ENCODE peak calls at places on chromosome 5, in four cellular contexts. G, O, M and N are unnamed samples.

GRCh38 chr5:178120661-178121357 is 7.5 kb downstream of the N4BP3 start:
- DNase-seq in O (peak), G (peak), M (peak), N (peak)

GRCh38 chr5:77180167-77181081 is 30.1 kb upstream of the PDE8B start:
- DNase-seq in G (peak), O (no peak), M (peak), N (peak)

GRCh38 chr5:101897914-101898313 is 398.2 kb downstream of the SLCO4C1 start:
- DNase-seq in M (no peak), G (no peak), O (no peak), N (no peak)

GRCh38 chr5:16936150-16937022 is at the start of gene MYO10:
- DNase-seq in O (no peak), M (peak), G (peak), N (peak)

GRCh38 chr5:40736103-40736875 is 19.5 kb downstream of the TTC33 start:
- DNase-seq in G (no peak), O (peak), M (no peak), N (no peak)

GRCh38 chr5:150320048-150320555 is 17.4 kb upstream of the ARSI start:
- DNase-seq in G (peak), M (no peak), O (no peak), N (no peak)

GRCh38 chr5:54573783-54574485 is 56.4 kb downstream of the SNX18 start:
- DNase-seq in M (no peak), G (no peak), O (no peak), N (no peak)

GRCh38 chr5:36573441-36573840 is 33.0 kb upstream of the SLC1A3 start:
- DNase-seq in O (no peak), M (no peak), G (no peak), N (no peak)

GRCh38 chr5:32668552-32668951 is 42.6 kb upstream of the NPR3 start:
- DNase-seq in M (no peak), G (no peak), O (no peak), N (no peak)

GRCh38 chr5:170745481-170746061 is 38.0 kb upstream of the GABRP start:
- DNase-seq in M (no peak), O (no peak), G (no peak), N (no peak)

GRCh38 chr5:106258591-106259125 is 1412.1 kb downstream of the EFNA5 start:
- DNase-seq in G (no peak), O (no peak), M (no peak), N (no peak)

GRCh38 chr5:144880513-144880912 is 709.8 kb downstream of the KCTD16 start:
- DNase-seq in G (no peak), M (no peak), O (no peak), N (no peak)

GRCh38 chr5:17221843-17222614 is 4.6 kb downstream of the BASP1 start:
- DNase-seq in O (no peak), M (no peak), G (no peak), N (no peak)

GRCh38 chr5:132298305-132298704 is 4.1 kb downstream of the SLC22A4 start:
- DNase-seq in O (no peak), G (no peak), M (no peak), N (no peak)

GRCh38 chr5:139037732-139038131 is 160.4 kb downstream of the SIL1 start:
- DNase-seq in M (no peak), O (no peak), G (no peak), N (no peak)

GRCh38 chr5:135600141-135600570 is 21.4 kb upstream of the CXCL14 start:
- DNase-seq in M (no peak), O (no peak), G (no peak), N (no peak)

GRCh38 chr5:178474562-178475184 is 115.5 kb downstream of the COL23A1 start:
- DNase-seq in M (peak), O (no peak), G (no peak), N (no peak)

GRCh38 chr5:27026059-27026458 is 12.3 kb downstream of the CDH9 start:
- DNase-seq in G (no peak), O (no peak), M (no peak), N (no peak)

GRCh38 chr5:175464414-175465233 is 13.7 kb upstream of the SFXN1 start:
- DNase-seq in O (peak), G (peak), M (peak), N (no peak)

GRCh38 chr5:52859619-52860018 is 71.9 kb downstream of the ITGA1 start:
- DNase-seq in O (no peak), G (no peak), M (no peak), N (no peak)

GRCh38 chr5:73994963-73995362 is 369.0 kb downstream of the ARHGEF28 start:
- DNase-seq in G (no peak), O (no peak), M (no peak), N (no peak)

GRCh38 chr5:76202182-76202581 is 119.0 kb downstream of the SV2C start:
- DNase-seq in G (no peak), M (no peak), O (no peak), N (no peak)

GRCh38 chr5:90982576-90982975 is 400.5 kb downstream of the ARRDC3 start:
- DNase-seq in G (no peak), O (no peak), M (no peak), N (no peak)

GRCh38 chr5:352639-353598 is 31.4 kb downstream of the AHRR start:
- DNase-seq in G (no peak), O (no peak), M (no peak), N (peak)

GRCh38 chr5:143029293-143029692 is 259.1 kb downstream of the ARHGAP26 start:
- DNase-seq in O (no peak), M (no peak), G (no peak), N (no peak)

GRCh38 chr5:134614461-134615085 is 18.1 kb downstream of the SAR1B start:
- DNase-seq in O (no peak), M (no peak), G (no peak), N (no peak)

GRCh38 chr5:28685794-28686193 is 1647.4 kb upstream of the CDH9 start:
- DNase-seq in G (no peak), M (no peak), O (no peak), N (no peak)

GRCh38 chr5:67206381-67207328 is 10.1 kb upstream of the CD180 start:
- DNase-seq in M (peak), O (peak), G (no peak), N (peak)

GRCh38 chr5:137629646-137630045 is 106.2 kb downstream of the KLHL3 start:
- DNase-seq in G (no peak), M (no peak), O (peak), N (peak)

GRCh38 chr5:179300834-179301233 is 44.4 kb downstream of the ADAMTS2 start:
- DNase-seq in G (peak), M (no peak), O (no peak), N (no peak)

GRCh38 chr5:164256351-164256750 is 750.9 kb downstream of the MAT2B start:
- DNase-seq in M (no peak), O (no peak), G (no peak), N (no peak)

GRCh38 chr5:163433271-163433670 is 4.1 kb upstream of the CCNG1 start:
- DNase-seq in M (no peak), O (no peak), G (no peak), N (no peak)

GRCh38 chr5:146291421-146292074 is 47.1 kb upstream of the POU4F3 start:
- DNase-seq in O (peak), G (no peak), M (no peak), N (peak)